ENCODE peak calls at places on chromosomes 16 and 17, in seven cellular contexts. One of them, this sample, is unnamed.

GRCh38 chr17:44758414-44759095 is at the start of gene ADAM11:
- DNase-seq in testis: no peak
- DNase-seq in cardiac muscle cell: peak; percentile 56
- DNase-seq in body of pancreas: no peak
- DNase-seq in CD8-positive, alpha-beta T cell: no peak
- DNase-seq in pancreas: no peak
- DNase-seq in tibial nerve: no peak
- DNase-seq in this sample: no peak

GRCh38 chr16:72400257-72401078 is 228.5 kb upstream of the PMFBP1 start:
- DNase-seq in pancreas: no peak
- DNase-seq in CD8-positive, alpha-beta T cell: peak; percentile 1
- DNase-seq in cardiac muscle cell: peak; percentile 70
- DNase-seq in tibial nerve: peak; percentile 66
- DNase-seq in testis: peak; percentile 56
- DNase-seq in body of pancreas: peak; percentile 48
- DNase-seq in this sample: no peak

GRCh38 chr17:37106049-37106448 is 157.3 kb downstream of the AATF start:
- DNase-seq in testis: no peak
- DNase-seq in body of pancreas: no peak
- DNase-seq in CD8-positive, alpha-beta T cell: no peak
- DNase-seq in pancreas: no peak
- DNase-seq in tibial nerve: no peak
- DNase-seq in cardiac muscle cell: no peak
- DNase-seq in this sample: no peak

GRCh38 chr17:76366247-76366646 is 12.5 kb upstream of the PRPSAP1 start:
- DNase-seq in pancreas: no peak
- DNase-seq in CD8-positive, alpha-beta T cell: no peak
- DNase-seq in body of pancreas: no peak
- DNase-seq in testis: no peak
- DNase-seq in cardiac muscle cell: no peak
- DNase-seq in tibial nerve: no peak
- DNase-seq in this sample: no peak

GRCh38 chr16:50517450-50518252 is 30.5 kb upstream of the NKD1 start:
- DNase-seq in CD8-positive, alpha-beta T cell: no peak
- DNase-seq in body of pancreas: no peak
- DNase-seq in cardiac muscle cell: no peak
- DNase-seq in tibial nerve: no peak
- DNase-seq in testis: no peak
- DNase-seq in pancreas: no peak
- DNase-seq in this sample: peak; percentile 4

GRCh38 chr16:72284042-72284789 is 112.3 kb upstream of the PMFBP1 start:
- DNase-seq in testis: no peak
- DNase-seq in tibial nerve: no peak
- DNase-seq in body of pancreas: no peak
- DNase-seq in pancreas: no peak
- DNase-seq in CD8-positive, alpha-beta T cell: no peak
- DNase-seq in cardiac muscle cell: no peak
- DNase-seq in this sample: no peak

GRCh38 chr17:68840073-68840472 is 115.1 kb downstream of the ABCA8 start:
- DNase-seq in CD8-positive, alpha-beta T cell: no peak
- DNase-seq in cardiac muscle cell: no peak
- DNase-seq in testis: no peak
- DNase-seq in body of pancreas: no peak
- DNase-seq in pancreas: no peak
- DNase-seq in tibial nerve: no peak
- DNase-seq in this sample: no peak

GRCh38 chr17:32265192-32265895 is at the start of gene RHBDL3:
- DNase-seq in testis: no peak
- DNase-seq in cardiac muscle cell: peak; percentile 38
- DNase-seq in CD8-positive, alpha-beta T cell: no peak
- DNase-seq in pancreas: no peak
- DNase-seq in tibial nerve: no peak
- DNase-seq in body of pancreas: no peak
- DNase-seq in this sample: no peak

GRCh38 chr16:85144026-85144915 is 32.0 kb upstream of the CIBAR2 start:
- DNase-seq in tibial nerve: no peak
- DNase-seq in testis: no peak
- DNase-seq in cardiac muscle cell: no peak
- DNase-seq in pancreas: no peak
- DNase-seq in CD8-positive, alpha-beta T cell: no peak
- DNase-seq in body of pancreas: no peak
- DNase-seq in this sample: no peak

GRCh38 chr17:17344507-17345293 is 41.5 kb downstream of the NT5M start:
- DNase-seq in testis: no peak
- DNase-seq in cardiac muscle cell: no peak
- DNase-seq in body of pancreas: no peak
- DNase-seq in pancreas: no peak
- DNase-seq in tibial nerve: no peak
- DNase-seq in CD8-positive, alpha-beta T cell: no peak
- DNase-seq in this sample: peak; percentile 37

GRCh38 chr17:2368383-2368782 is 31.1 kb downstream of the SGSM2 start:
- DNase-seq in tibial nerve: no peak
- DNase-seq in testis: no peak
- DNase-seq in pancreas: no peak
- DNase-seq in body of pancreas: no peak
- DNase-seq in CD8-positive, alpha-beta T cell: no peak
- DNase-seq in cardiac muscle cell: no peak
- DNase-seq in this sample: no peak

GRCh38 chr16:17474037-17474436 is 3.3 kb upstream of the XYLT1 start:
- DNase-seq in CD8-positive, alpha-beta T cell: no peak
- DNase-seq in cardiac muscle cell: no peak
- DNase-seq in pancreas: no peak
- DNase-seq in body of pancreas: no peak
- DNase-seq in testis: peak; percentile 58
- DNase-seq in tibial nerve: no peak
- DNase-seq in this sample: no peak

DNA sequence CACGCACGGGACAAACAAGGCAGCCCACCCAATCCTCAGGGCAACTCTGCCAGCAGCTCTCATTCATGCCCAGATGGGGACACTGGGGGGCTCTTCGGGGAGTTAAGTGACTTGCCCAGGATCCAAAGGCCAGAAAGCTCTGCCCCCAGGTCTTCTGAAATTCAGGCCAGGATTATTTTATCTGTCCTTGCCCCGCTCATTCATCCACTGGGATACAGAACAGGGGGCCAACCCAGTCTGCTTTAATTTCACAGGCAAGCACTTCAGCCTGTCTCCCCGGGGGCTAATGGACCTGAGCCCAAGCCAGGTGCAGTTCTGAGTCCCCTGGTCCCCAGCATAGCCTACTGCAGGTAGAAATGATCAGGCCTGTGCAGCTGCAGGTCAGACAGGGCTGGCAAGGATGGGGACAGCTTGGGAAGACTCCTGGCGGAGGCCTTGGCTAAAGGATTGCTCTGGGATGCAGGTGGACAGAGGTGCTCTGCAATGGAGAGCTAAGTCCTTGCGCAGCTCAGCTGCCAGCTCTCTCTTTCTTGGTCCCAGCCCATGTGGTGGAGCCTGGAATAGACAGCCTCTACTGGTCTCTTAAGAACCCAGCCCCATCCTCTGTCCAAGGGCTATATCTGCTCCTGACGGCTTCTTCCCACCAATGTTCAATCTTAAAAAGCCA is 766 bp upstream of the B3GNT9 start:
- DNase-seq in tibial nerve: no peak
- DNase-seq in testis: no peak
- DNase-seq in body of pancreas: no peak
- DNase-seq in cardiac muscle cell: no peak
- DNase-seq in pancreas: no peak
- DNase-seq in CD8-positive, alpha-beta T cell: no peak
- DNase-seq in this sample: no peak
- H3K4me3 ChIP-seq in tibial nerve: peak overlapping the region; percentile 67
- H3K4me3 ChIP-seq in testis: no peak overlapping the region
- H3K4me3 ChIP-seq in body of pancreas: no peak overlapping the region
- H3K4me3 ChIP-seq in cardiac muscle cell: no peak overlapping the region
- H3K4me3 ChIP-seq in pancreas: no peak overlapping the region
- H3K4me3 ChIP-seq in CD8-positive, alpha-beta T cell: no peak overlapping the region
- H3K4me3 ChIP-seq in this sample: peak overlapping the region; percentile 94

GRCh38 chr16:4324479-4324868 is 8.6 kb downstream of the GLIS2 start:
- DNase-seq in body of pancreas: no peak
- DNase-seq in tibial nerve: no peak
- DNase-seq in cardiac muscle cell: no peak
- DNase-seq in testis: no peak
- DNase-seq in pancreas: no peak
- DNase-seq in CD8-positive, alpha-beta T cell: no peak
- DNase-seq in this sample: no peak

GRCh38 chr16:4323071-4323844 is 7.4 kb downstream of the GLIS2 start:
- DNase-seq in body of pancreas: peak; percentile 74
- DNase-seq in pancreas: peak; percentile 67
- DNase-seq in cardiac muscle cell: no peak
- DNase-seq in CD8-positive, alpha-beta T cell: no peak
- DNase-seq in testis: no peak
- DNase-seq in tibial nerve: no peak
- DNase-seq in this sample: peak; percentile 66

GRCh38 chr16:4324871-4325740 is 9.2 kb downstream of the GLIS2 start:
- DNase-seq in cardiac muscle cell: no peak
- DNase-seq in tibial nerve: no peak
- DNase-seq in testis: no peak
- DNase-seq in body of pancreas: no peak
- DNase-seq in CD8-positive, alpha-beta T cell: no peak
- DNase-seq in pancreas: no peak
- DNase-seq in this sample: no peak

GRCh38 chr16:4322121-4323035 is 6.5 kb downstream of the GLIS2 start:
- DNase-seq in tibial nerve: no peak
- DNase-seq in cardiac muscle cell: no peak
- DNase-seq in CD8-positive, alpha-beta T cell: no peak
- DNase-seq in testis: no peak
- DNase-seq in body of pancreas: no peak
- DNase-seq in pancreas: no peak
- DNase-seq in this sample: no peak

DNA sequence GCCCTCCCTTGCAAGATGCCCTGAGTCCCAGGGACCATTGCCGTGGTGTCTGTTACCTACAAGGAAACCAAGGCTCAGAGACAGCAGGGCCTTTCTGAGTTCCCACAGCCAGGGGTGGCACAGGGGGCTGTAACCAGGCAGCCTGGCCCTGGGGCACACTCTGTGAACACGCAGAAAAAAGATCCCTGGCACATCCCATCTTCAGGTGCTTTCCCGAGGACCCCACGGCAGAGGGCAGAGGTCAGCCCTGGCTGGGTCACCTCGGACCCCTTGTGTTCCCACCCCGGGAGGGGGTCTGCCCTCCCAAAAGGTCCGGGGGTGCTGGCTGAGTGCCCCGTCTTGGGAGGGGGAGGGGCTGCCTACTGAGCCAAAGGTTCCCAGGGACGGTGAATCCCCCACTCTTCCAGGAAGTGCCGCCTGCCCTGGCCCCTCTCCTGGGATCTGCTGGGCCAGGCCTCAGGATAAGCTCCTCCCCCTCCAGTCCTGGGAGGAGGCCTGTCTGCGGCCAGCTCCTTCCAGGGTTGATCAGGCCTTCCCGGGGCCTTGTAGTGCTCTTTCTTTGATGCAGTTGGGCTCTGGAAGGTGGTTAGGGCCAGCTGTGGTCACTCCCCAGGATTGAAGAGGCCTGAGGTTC is 8.1 kb downstream of the GLIS2 start:
- DNase-seq in cardiac muscle cell: peak; percentile 79
- DNase-seq in tibial nerve: peak; percentile 52
- DNase-seq in pancreas: peak; percentile 77
- DNase-seq in CD8-positive, alpha-beta T cell: no peak
- DNase-seq in testis: peak; percentile 63
- DNase-seq in body of pancreas: peak; percentile 76
- DNase-seq in this sample: no peak
- H3K27ac ChIP-seq in cardiac muscle cell: peak overlapping the region; percentile 81
- H3K27ac ChIP-seq in tibial nerve: peak overlapping the region; percentile 12
- H3K27ac ChIP-seq in pancreas: peak overlapping the region; percentile 76
- H3K27ac ChIP-seq in CD8-positive, alpha-beta T cell: no peak overlapping the region
- H3K27ac ChIP-seq in testis: peak overlapping the region; percentile 85
- H3K27ac ChIP-seq in body of pancreas: peak overlapping the region; percentile 74
- H3K27ac ChIP-seq in this sample: peak overlapping the region; percentile 88

DNA sequence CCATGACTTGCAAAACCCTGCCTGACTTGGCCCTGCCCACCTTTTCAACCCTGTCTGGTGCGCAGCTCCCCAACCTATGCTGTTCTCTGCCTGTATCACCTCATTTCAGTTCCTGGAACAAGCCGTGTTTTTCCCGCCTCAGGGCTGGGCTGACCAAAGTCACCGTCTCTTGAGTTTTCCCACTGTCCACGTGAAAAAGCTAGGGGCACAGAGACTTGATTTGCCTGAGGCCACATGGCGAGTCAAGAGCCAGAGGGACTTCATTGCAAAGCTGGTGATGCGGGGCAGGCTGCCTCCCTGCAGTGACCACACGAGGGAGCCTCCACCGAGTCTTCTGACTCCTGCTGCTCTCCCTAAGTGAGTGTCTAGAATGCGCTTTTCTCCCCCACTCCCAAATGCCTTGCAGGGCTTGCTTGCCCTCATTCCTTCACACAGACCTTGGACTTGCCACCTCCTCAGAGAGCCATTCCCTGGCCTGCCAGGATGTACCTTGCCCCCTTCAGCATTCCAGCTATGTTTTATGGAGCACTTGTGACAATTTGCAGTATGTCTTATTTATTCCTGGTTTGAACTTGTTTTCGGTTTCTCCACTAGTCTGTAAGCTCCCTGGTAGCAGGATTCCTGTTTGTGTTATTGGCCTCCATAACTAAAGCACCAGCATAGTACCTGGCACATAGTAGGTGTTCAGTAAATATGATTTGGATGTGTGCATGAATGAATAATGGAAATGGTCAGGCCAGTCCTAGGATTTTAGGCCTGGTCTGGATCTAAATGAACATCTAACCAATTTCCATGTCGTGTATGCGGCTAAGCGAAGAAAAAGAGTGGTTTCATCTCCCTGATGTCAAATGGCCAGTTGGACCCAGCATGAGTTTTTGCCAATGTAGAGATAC is 252.3 kb downstream of the SNX29 start:
- DNase-seq in CD8-positive, alpha-beta T cell: no peak
- DNase-seq in pancreas: no peak
- DNase-seq in testis: peak; percentile 69
- DNase-seq in body of pancreas: peak; percentile 26
- DNase-seq in tibial nerve: peak; percentile 13
- DNase-seq in cardiac muscle cell: peak; percentile 73
- DNase-seq in this sample: peak; percentile 18
- TF ChIP-seq CTCF in CD8-positive, alpha-beta T cell: no peak
- TF ChIP-seq CTCF in pancreas: peak; percentile 14
- TF ChIP-seq CTCF in testis: peak; percentile 52
- TF ChIP-seq CTCF in body of pancreas: peak; percentile 22
- TF ChIP-seq CTCF in tibial nerve: peak; percentile 40
- TF ChIP-seq CTCF in cardiac muscle cell: peak; percentile 81
- TF ChIP-seq CTCF in this sample: no peak

DNA sequence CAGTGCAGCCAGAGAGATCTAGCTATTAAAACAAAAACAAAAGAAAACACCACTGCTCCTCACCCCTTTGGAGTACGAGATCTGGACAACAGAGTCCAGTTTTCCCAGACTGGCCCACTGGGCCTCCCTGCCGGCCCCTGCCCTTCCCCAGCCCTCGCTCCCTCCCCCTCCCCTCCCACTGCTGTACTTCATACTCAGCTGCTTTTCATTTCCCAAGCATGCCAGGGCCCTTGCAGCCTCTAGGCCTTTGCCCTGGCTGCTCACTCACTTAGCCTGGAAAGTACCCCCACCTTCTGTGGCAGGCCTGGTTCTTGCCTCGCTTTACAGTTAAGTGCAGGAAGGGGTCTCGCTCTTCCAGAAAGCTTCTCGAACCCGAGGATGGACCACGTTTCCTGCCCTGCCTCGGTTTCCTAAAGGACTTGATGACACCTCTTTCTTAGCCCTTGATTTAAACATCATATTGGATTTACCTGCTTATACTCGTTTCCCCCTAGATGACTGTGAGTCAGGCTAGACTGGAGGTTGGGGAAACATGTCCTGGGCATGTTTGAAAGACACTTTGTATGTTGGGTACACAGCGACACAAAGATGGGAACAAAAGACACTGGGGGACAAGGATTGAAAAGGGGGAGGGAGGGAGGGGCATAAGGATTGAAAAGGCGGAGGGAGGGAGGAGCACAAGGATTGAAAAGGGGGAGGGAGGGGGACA is 30.1 kb downstream of the SDK2 start:
- DNase-seq in tibial nerve: no peak
- DNase-seq in pancreas: no peak
- DNase-seq in cardiac muscle cell: peak; percentile 79
- DNase-seq in CD8-positive, alpha-beta T cell: no peak
- DNase-seq in body of pancreas: no peak
- DNase-seq in testis: no peak
- DNase-seq in this sample: no peak
- H3K4me3 ChIP-seq in tibial nerve: no peak overlapping the region
- H3K4me3 ChIP-seq in pancreas: no peak overlapping the region
- H3K4me3 ChIP-seq in cardiac muscle cell: peak overlapping the region; percentile 16
- H3K4me3 ChIP-seq in CD8-positive, alpha-beta T cell: no peak overlapping the region
- H3K4me3 ChIP-seq in body of pancreas: no peak overlapping the region
- H3K4me3 ChIP-seq in testis: no peak overlapping the region
- H3K4me3 ChIP-seq in this sample: no peak overlapping the region

This sample was measured in breast epithelium.